ENCODE peak calls at places on chromosome 5, in five cellular contexts. D is hepatocyte, C is OCI-LY7, I is fibroblast of lung, B is osteoblast. U is an unnamed sample.

GRCh38 chr5:61306531-61307195 is 25.4 kb upstream of the ZSWIM6 start:
- DNase-seq in B (peak), C (no peak), D (peak), I (peak), U (no peak)

GRCh38 chr5:89850516-89850865 is 559.1 kb downstream of the CETN3 start:
- DNase-seq in I (no peak), D (no peak), C (no peak), B (no peak), U (no peak)

GRCh38 chr5:77168187-77168883 is 42.1 kb upstream of the PDE8B start:
- DNase-seq in B (peak), C (no peak), I (no peak), D (peak), U (no peak)

GRCh38 chr5:114296191-114296590 is 65.7 kb upstream of the KCNN2 start:
- DNase-seq in I (peak), C (no peak), D (no peak), B (no peak), U (no peak)

GRCh38 chr5:148482697-148483462 is 99.1 kb downstream of the FBXO38 start:
- DNase-seq in B (peak), I (peak), C (peak), D (peak), U (peak)

GRCh38 chr5:111934511-111934910 is 177.5 kb upstream of the NREP start:
- DNase-seq in D (peak), C (no peak), I (no peak), B (no peak), U (no peak)

GRCh38 chr5:135135530-135136201 is 101.6 kb upstream of the PITX1 start:
- DNase-seq in D (no peak), B (no peak), C (no peak), I (peak), U (no peak)

GRCh38 chr5:114360816-114361723 is 800 bp upstream of the KCNN2 start:
- DNase-seq in B (peak), C (no peak), D (peak), I (no peak), U (no peak)

GRCh38 chr5:160129841-160130240 is 10.6 kb upstream of the PWWP2A start:
- DNase-seq in C (no peak), B (peak), I (peak), D (no peak), U (no peak)

GRCh38 chr5:76855961-76856360 is 6.1 kb downstream of the S100Z start:
- DNase-seq in C (peak), I (no peak), D (no peak), B (no peak), U (peak)

GRCh38 chr5:176446884-176447537 is 1.2 kb upstream of the FAF2 start:
- DNase-seq in C (no peak), D (no peak), B (peak), I (no peak), U (peak)

GRCh38 chr5:143634689-143635088 is 177.3 kb upstream of the HMHB1 start:
- DNase-seq in B (no peak), D (no peak), I (no peak), C (no peak), U (no peak)

GRCh38 chr5:179607449-179607931 is 16.0 kb downstream of the HNRNPH1 start:
- DNase-seq in D (no peak), B (peak), C (no peak), I (no peak), U (no peak)

GRCh38 chr5:123441408-123441807 is 18.2 kb upstream of the CEP120 start:
- DNase-seq in B (no peak), I (no peak), C (no peak), D (no peak), U (no peak)

GRCh38 chr5:55699041-55699688 is 13.0 kb downstream of the SLC38A9 start:
- DNase-seq in C (no peak), B (no peak), D (no peak), I (no peak), U (no peak)

GRCh38 chr5:1325870-1326546 is 18.9 kb downstream of the CLPTM1L start:
- DNase-seq in C (no peak), I (no peak), D (no peak), B (peak), U (no peak)

GRCh38 chr5:168613996-168614395 is 34.8 kb upstream of the PANK3 start:
- DNase-seq in C (no peak), B (no peak), I (no peak), D (peak), U (no peak)

GRCh38 chr5:34655354-34655991 is 655 bp upstream of the RAI14 start:
- DNase-seq in D (peak), I (peak), C (no peak), B (peak), U (no peak)

GRCh38 chr5:26700759-26701384 is 337.5 kb downstream of the CDH9 start:
- DNase-seq in D (peak), B (no peak), C (peak), I (peak), U (peak)

GRCh38 chr5:75677607-75678006 is 39.6 kb downstream of the POC5 start:
- DNase-seq in I (no peak), C (no peak), B (no peak), D (no peak), U (no peak)

GRCh38 chr5:40378431-40379175 is 301.1 kb upstream of the PTGER4 start:
- DNase-seq in I (no peak), B (no peak), D (no peak), C (no peak), U (no peak)

GRCh38 chr5:56683281-56683680 is 132.1 kb upstream of the MAP3K1 start:
- DNase-seq in D (no peak), I (no peak), B (no peak), C (no peak), U (no peak)

GRCh38 chr5:104241051-104241450 is 678.5 kb upstream of the NUDT12 start:
- DNase-seq in B (no peak), D (no peak), C (no peak), I (peak), U (no peak)

GRCh38 chr5:5822729-5823257 is 400.3 kb downstream of the ICE1 start:
- DNase-seq in I (no peak), D (no peak), B (no peak), C (no peak), U (no peak)

GRCh38 chr5:169831331-169831730 is 149.0 kb downstream of the INSYN2B start:
- DNase-seq in D (no peak), I (no peak), C (no peak), B (no peak), U (no peak)

GRCh38 chr5:72268753-72269410 is 51.2 kb downstream of the MRPS27 start:
- DNase-seq in D (peak), I (peak), B (no peak), C (peak), U (peak)

GRCh38 chr5:146428658-146429057 is 18.5 kb upstream of the TCERG1 start:
- DNase-seq in D (peak), I (no peak), B (no peak), C (no peak), U (no peak)

GRCh38 chr5:15621094-15621493 is 121.1 kb downstream of the FBXL7 start:
- DNase-seq in C (no peak), D (no peak), I (peak), B (no peak), U (no peak)

GRCh38 chr5:90055831-90056328 is 353.7 kb downstream of the CETN3 start:
- DNase-seq in D (peak), B (peak), C (no peak), I (peak), U (no peak)

DNA sequence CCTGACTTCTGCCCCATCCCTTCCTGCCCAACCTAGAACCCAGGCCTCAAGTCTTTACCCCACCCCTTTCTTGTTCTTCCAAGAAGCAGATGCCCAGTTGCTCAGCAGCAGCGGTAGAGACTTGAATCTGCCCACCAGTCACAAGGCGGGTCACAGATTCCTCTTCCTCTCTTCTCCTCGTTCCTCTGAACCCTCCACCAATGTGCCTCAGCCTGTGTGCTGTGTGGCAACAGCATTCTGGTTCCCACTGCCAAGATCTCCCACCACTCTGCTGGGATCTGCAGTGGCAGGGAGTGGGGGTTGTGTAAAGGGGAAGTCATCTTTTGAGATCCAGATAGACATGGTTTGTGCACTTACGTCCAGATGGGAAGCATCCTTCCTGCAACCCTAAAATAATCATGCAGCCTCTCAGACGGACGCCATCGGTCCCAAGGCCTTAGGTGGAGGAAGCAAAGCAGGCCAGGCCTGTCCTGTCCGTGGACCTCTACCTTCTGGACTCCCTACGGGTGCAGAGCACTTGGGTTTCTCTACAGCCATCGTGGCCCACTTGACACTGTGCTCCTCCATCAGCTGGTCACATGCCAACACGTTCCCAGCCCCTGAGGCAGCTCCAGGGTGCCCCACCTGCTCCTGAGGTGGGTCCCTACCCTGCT is 7.7 kb upstream of the RPL26L1 start:
- DNase-seq in C (no peak), D (no peak), I (no peak), B (no peak), U (no peak)
- H2AFZ ChIP-seq in C (no peak), D (no peak), I (no peak), B (no peak), U (no peak)

GRCh38 chr5:78639811-78640210 is 8.8 kb downstream of the LHFPL2 start:
- DNase-seq in I (no peak), B (no peak), C (no peak), D (no peak), U (no peak)
- H3K4me2 ChIP-seq in I (no peak), B (no peak), C (no peak), D (peak), U (no peak)

DNA sequence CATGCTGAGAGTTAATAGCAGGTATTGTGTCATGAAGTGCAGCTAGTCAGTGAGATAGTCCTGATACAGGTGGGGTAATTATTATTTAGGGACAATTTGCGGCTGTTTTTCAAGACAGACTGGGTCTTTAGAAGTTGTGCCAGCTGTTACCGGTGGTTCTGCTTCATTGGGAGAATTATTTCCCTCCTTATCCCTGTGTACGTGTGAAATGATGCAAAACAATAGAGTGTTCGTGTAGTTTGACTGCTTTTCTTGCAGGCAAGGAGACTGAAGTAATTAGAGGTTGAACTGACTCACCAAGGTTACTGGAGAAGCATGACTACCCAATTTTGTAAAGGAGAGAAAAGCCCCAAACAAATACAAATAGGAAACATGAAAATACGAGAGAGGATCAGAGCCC is 101.7 kb downstream of the ARRDC3 start:
- DNase-seq in D (no peak), I (peak), B (peak), C (no peak), U (no peak)
- H2AFZ ChIP-seq in D (no peak), I (no peak), B (no peak), C (peak), U (no peak)

GRCh38 chr5:35921930-35922329 is 16.5 kb downstream of the CAPSL start:
- DNase-seq in B (no peak), I (no peak), D (no peak), C (peak), U (peak)
- H3K4me2 ChIP-seq in B (no peak), I (no peak), D (no peak), C (peak), U (no peak)

DNA sequence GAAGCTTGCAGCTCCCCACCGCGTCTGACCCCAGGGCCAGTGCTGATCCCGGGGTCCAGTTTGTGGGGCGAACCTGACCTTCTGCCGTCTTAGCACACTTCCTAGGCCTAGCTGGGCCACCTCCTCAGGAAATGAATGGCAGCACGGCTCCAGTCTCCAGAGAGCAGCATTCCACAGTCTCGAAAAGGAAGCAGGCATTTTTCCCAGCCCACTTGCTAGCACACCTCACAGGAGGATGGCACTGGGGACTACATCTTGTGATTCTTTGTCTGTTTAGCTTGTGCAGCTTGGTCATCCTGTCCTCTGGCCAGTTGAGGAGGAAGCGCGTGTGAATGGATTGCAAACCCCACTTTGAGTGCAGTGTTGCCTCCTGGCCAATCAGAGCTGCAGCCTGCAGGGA is 308.0 kb upstream of the IRX2 start:
- DNase-seq in B (no peak), C (no peak), D (no peak), I (no peak), U (no peak)
- H2AFZ ChIP-seq in B (no peak), C (no peak), D (no peak), I (no peak), U (no peak)

GRCh38 chr5:96033116-96033515 is 71.5 kb upstream of the ELL2 start:
- DNase-seq in B (no peak), I (no peak), D (no peak), C (no peak), U (no peak)

GRCh38 chr5:96026334-96027065 is 64.8 kb upstream of the ELL2 start:
- DNase-seq in D (no peak), C (no peak), B (no peak), I (peak), U (no peak)

GRCh38 chr5:96035796-96036195 is 74.1 kb upstream of the ELL2 start:
- DNase-seq in D (no peak), B (no peak), C (no peak), I (no peak), U (no peak)

GRCh38 chr5:96031811-96032261 is 70.2 kb upstream of the ELL2 start:
- DNase-seq in C (no peak), B (peak), I (peak), D (no peak), U (no peak)

DNA sequence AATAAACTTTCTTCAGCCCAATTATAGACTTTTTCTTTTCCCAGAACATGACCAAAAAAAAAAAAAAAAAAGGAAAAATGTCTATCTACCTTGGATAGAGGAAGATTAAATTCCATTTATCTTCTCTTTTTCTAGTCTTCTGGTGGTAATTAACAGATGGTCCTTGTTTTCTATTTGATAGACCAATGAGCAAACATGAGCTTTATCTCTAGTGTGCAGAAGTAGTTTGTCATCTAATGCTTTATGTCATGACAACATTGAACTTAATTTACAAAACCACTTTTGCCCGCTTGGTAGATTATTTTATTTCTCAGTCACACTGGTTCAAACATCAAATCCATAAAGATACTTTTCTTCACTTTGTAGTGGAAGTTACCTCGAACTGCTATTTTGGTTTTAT is 69.5 kb upstream of the ELL2 start:
- DNase-seq in B (no peak), C (no peak), I (no peak), D (no peak), U (no peak)
- H3K4me2 ChIP-seq in B (no peak), C (no peak), I (no peak), D (no peak), U (no peak)

GRCh38 chr5:161847896-161848510 is at the start of gene GABRA1:
- DNase-seq in C (no peak), B (no peak), D (peak), I (no peak), U (no peak)
- H2AFZ ChIP-seq in C (no peak), B (peak), D (peak), I (no peak), U (no peak)

GRCh38 chr5:82745016-82745415 is 332.2 kb downstream of the TMEM167A start:
- DNase-seq in I (no peak), C (no peak), B (no peak), D (no peak), U (no peak)

GRCh38 chr5:82754347-82754746 is 322.8 kb downstream of the TMEM167A start:
- DNase-seq in I (no peak), C (no peak), B (no peak), D (no peak), U (no peak)

GRCh38 chr5:82749453-82749852 is 327.7 kb downstream of the TMEM167A start:
- DNase-seq in B (no peak), I (peak), D (peak), C (no peak), U (peak)

GRCh38 chr5:82753374-82753773 is 323.8 kb downstream of the TMEM167A start:
- DNase-seq in I (no peak), C (no peak), B (no peak), D (no peak), U (no peak)

DNA sequence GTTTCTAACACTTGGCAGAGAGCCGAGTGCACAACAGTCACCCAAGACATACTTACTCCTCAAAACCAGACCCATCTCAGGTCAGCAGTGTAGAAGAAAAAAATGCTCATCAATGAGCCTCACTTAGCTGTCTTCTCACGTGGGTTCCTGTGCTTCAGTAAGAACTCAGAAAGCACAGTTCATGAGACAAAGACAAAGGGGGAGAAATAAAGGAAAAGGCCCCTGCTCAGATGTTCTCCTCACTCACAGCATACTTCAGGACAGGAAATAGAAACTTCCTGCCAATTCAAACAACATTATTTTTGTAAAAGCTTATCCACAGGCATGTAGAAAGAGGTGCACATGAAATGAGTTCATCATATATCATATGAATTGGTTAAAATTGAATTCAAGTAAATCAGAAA is 328.5 kb downstream of the TMEM167A start:
- DNase-seq in D (no peak), C (no peak), I (peak), B (no peak), U (peak)
- H3K4me2 ChIP-seq in D (no peak), C (no peak), I (no peak), B (no peak), U (peak)

GRCh38 chr5:174145821-174146220 is 100.3 kb downstream of the NSG2 start:
- DNase-seq in C (peak), B (no peak), I (peak), D (no peak), U (no peak)
- H2AFZ ChIP-seq in C (no peak), B (no peak), I (no peak), D (no peak), U (no peak)

DNA sequence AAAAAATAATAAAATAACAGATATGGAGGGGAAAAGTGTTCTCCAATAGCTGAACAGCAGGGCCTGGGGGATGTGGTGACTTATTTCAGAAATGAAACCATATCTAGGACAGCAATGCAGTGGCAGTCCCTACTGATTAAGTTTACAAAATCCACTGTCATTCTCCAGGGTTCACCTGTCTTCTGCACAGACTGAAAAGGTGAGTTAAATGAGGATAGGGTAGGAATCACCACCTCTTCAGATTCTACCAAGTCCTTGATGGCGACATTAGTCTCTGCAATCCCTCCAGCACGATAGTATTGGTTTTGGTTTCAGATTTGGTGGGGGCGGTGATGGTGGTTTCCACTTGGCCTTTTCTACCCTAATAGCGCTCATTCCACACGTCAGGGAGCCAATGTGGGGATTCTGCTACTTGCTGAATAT is 32.3 kb upstream of the NPM1 start:
- DNase-seq in C (no peak), B (no peak), I (no peak), D (no peak), U (no peak)
- H3K4me2 ChIP-seq in C (no peak), B (no peak), I (no peak), D (no peak), U (no peak)

U was measured in DND-41.